ENCODE peak calls at places on chromosome 18, in nine cellular contexts. B is D341Med, O is AG08395, I is NCI-H345, W is SJSA1, R is cardiac fibroblast, D is left kidney, C is germinal center, L is ELF-1. X is an unnamed sample.

GRCh38 chr18:23811176-23811575 is 121.9 kb downstream of the LAMA3 start:
- DNase-seq in W (no peak), D (no peak), R (no peak), I (no peak), L (no peak), O (no peak), B (no peak), C (no peak), X (no peak)

GRCh38 chr18:8584798-8585197 is 24.4 kb upstream of the RAB12 start:
- DNase-seq in I (no peak), W (no peak), L (peak; percentile 18), C (no peak), D (no peak), O (no peak), R (no peak), B (no peak), X (no peak)

GRCh38 chr18:1806884-1807615 is 764.3 kb downstream of the METTL4 start:
- DNase-seq in I (no peak), W (no peak), R (no peak), D (no peak), C (no peak), L (no peak), B (no peak), O (no peak), X (no peak)

GRCh38 chr18:24086082-24086481 is 52.8 kb upstream of the CABYR start:
- DNase-seq in O (no peak), R (no peak), L (no peak), C (no peak), B (no peak), W (no peak), I (peak; percentile 49), D (no peak), X (no peak)

GRCh38 chr18:46462523-46462922 is 194.5 kb downstream of the LOXHD1 start:
- DNase-seq in D (no peak), O (no peak), B (peak; percentile 90), I (no peak), W (no peak), R (no peak), L (no peak), C (no peak), X (no peak)

GRCh38 chr18:73774836-73775509 is 372.7 kb downstream of the FBXO15 start:
- DNase-seq in I (no peak), O (no peak), B (peak; percentile 74), W (peak; percentile 52), C (no peak), L (peak; percentile 38), R (no peak), D (peak; percentile 96), X (no peak)

GRCh38 chr18:2978626-2979025 is 34.3 kb downstream of the LPIN2 start:
- DNase-seq in C (no peak), B (no peak), L (no peak), R (peak; percentile 47), W (peak; percentile 67), I (no peak), O (peak; percentile 74), D (no peak), X (no peak)

GRCh38 chr18:2304378-2305175 is 266.7 kb downstream of the METTL4 start:
- DNase-seq in R (peak; percentile 51), L (no peak), B (no peak), I (no peak), C (no peak), O (no peak), D (no peak), W (no peak), X (no peak)

GRCh38 chr18:60383865-60384264 is 11.3 kb upstream of the MC4R start:
- DNase-seq in W (no peak), R (no peak), C (no peak), B (no peak), I (no peak), L (no peak), O (no peak), D (no peak), X (no peak)

X was measured in Karpas-422.